ENCODE peak calls at places on chromosomes 2 and 18, in four cellular contexts. M is MM.1S, T is astrocyte of the cerebellum, N is pancreas. U is an unnamed sample.

GRCh38 chr2:195094330-195094729 is 562.7 kb upstream of the SLC39A10 start:
- DNase-seq in M (no peak), T (peak), N (no peak), U (no peak)

GRCh38 chr2:97707428-97708380 is 5.7 kb upstream of the ZAP70 start:
- DNase-seq in M (no peak), T (no peak), N (no peak), U (no peak)

GRCh38 chr18:31679133-31679731 is 5.1 kb downstream of the B4GALT6 start:
- DNase-seq in M (no peak), T (no peak), N (no peak), U (no peak)

GRCh38 chr2:164840930-164841718 is 499 bp downstream of the COBLL1 start:
- DNase-seq in M (peak), T (peak), N (peak), U (peak)

GRCh38 chr2:127226520-127227263 is 6.6 kb upstream of the CYP27C1 start:
- DNase-seq in M (no peak), T (peak), N (peak), U (peak)

GRCh38 chr2:235685024-235685721 is 191.3 kb downstream of the AGAP1 start:
- DNase-seq in M (peak), T (no peak), N (no peak), U (no peak)

GRCh38 chr2:204695506-204695905 is 150.2 kb downstream of the PARD3B start:
- DNase-seq in M (no peak), T (peak), N (no peak), U (no peak)

GRCh38 chr2:37581433-37581832 is 90.0 kb downstream of the CDC42EP3 start:
- DNase-seq in M (no peak), T (no peak), N (no peak), U (no peak)

GRCh38 chr2:15780234-15780633 is 160.1 kb upstream of the MYCN start:
- DNase-seq in M (no peak), T (no peak), N (no peak), U (no peak)

GRCh38 chr2:135052997-135053474 is 944 bp downstream of the RAB3GAP1 start:
- DNase-seq in M (no peak), T (no peak), N (no peak), U (peak)

GRCh38 chr2:158291544-158292175 is 164.9 kb downstream of the CCDC148 start:
- DNase-seq in M (no peak), T (no peak), N (no peak), U (no peak)

GRCh38 chr2:239737144-239737463 is 288.0 kb downstream of the NDUFA10 start:
- DNase-seq in M (no peak), T (no peak), N (no peak), U (no peak)

GRCh38 chr2:231002641-231003040 is 6.7 kb downstream of the SPATA3 start:
- DNase-seq in M (no peak), T (no peak), N (no peak), U (no peak)

GRCh38 chr2:1491751-1492150 is 78.5 kb downstream of the TPO start:
- DNase-seq in M (no peak), T (no peak), N (no peak), U (no peak)

GRCh38 chr2:203612246-203612645 is 77.1 kb upstream of the RAPH1 start:
- DNase-seq in M (no peak), T (no peak), N (no peak), U (no peak)

GRCh38 chr2:5697554-5697953 is 5.4 kb downstream of the SOX11 start:
- DNase-seq in M (peak), T (no peak), N (no peak), U (no peak)

GRCh38 chr18:49055787-49056186 is 105.0 kb upstream of the SMAD7 start:
- DNase-seq in M (no peak), T (no peak), N (no peak), U (peak)

GRCh38 chr2:28188436-28188835 is 204.2 kb upstream of the FOSL2 start:
- DNase-seq in M (no peak), T (no peak), N (no peak), U (no peak)

GRCh38 chr2:65622499-65622898 is 190.1 kb upstream of the SPRED2 start:
- DNase-seq in M (no peak), T (no peak), N (no peak), U (no peak)

GRCh38 chr2:206392118-206392517 is 51.2 kb upstream of the ADAM23 start:
- DNase-seq in M (peak), T (no peak), N (no peak), U (peak)

GRCh38 chr2:236262238-236262637 is 2.0 kb downstream of the ASB18 start:
- DNase-seq in M (no peak), T (no peak), N (no peak), U (no peak)

GRCh38 chr2:149184994-149185393 is 145.4 kb upstream of the LYPD6 start:
- DNase-seq in M (no peak), T (no peak), N (no peak), U (no peak)

GRCh38 chr2:73593676-73594075 is 48.5 kb downstream of the NAT8 start:
- DNase-seq in M (no peak), T (peak), N (no peak), U (no peak)

GRCh38 chr2:160674076-160674630 is 180.5 kb upstream of the RBMS1 start:
- DNase-seq in M (peak), T (no peak), N (no peak), U (no peak)

GRCh38 chr2:97995026-97995733 is 568 bp downstream of the TMEM131 start:
- DNase-seq in M (peak), T (no peak), N (peak), U (peak)

GRCh38 chr2:205505344-205505743 is 177.0 kb upstream of the NRP2 start:
- DNase-seq in M (no peak), T (no peak), N (no peak), U (no peak)

GRCh38 chr18:49817947-49818346 is 4.6 kb upstream of the ACAA2 start:
- DNase-seq in M (no peak), T (no peak), N (no peak), U (no peak)

GRCh38 chr18:31490387-31490786 is 7.6 kb upstream of the DSG2 start:
- DNase-seq in M (no peak), T (no peak), N (no peak), U (peak)

GRCh38 chr2:212905640-212906201 is 245.7 kb downstream of the IKZF2 start:
- DNase-seq in M (no peak), T (peak), N (no peak), U (no peak)

GRCh38 chr2:14313351-14313750 is 319.2 kb upstream of the LRATD1 start:
- DNase-seq in M (no peak), T (no peak), N (no peak), U (no peak)

GRCh38 chr2:61633250-61633649 is 95.1 kb upstream of the XPO1 start:
- DNase-seq in M (no peak), T (no peak), N (no peak), U (no peak)

GRCh38 chr2:8234253-8234652 is 447.6 kb upstream of the ID2 start:
- DNase-seq in M (no peak), T (no peak), N (no peak), U (no peak)

GRCh38 chr2:135164431-135164830 is 112.3 kb downstream of the RAB3GAP1 start:
- DNase-seq in M (no peak), T (peak), N (no peak), U (no peak)

GRCh38 chr2:8482432-8482831 is 199.4 kb upstream of the ID2 start:
- DNase-seq in M (no peak), T (no peak), N (no peak), U (no peak)

GRCh38 chr2:223560704-223561435 is 41.3 kb downstream of the SCG2 start:
- DNase-seq in M (no peak), T (no peak), N (no peak), U (no peak)

GRCh38 chr2:177268901-177269300 is 4.4 kb upstream of the NFE2L2 start:
- DNase-seq in M (no peak), T (no peak), N (no peak), U (no peak)

GRCh38 chr18:33577688-33578370 is at the start of gene ASXL3:
- DNase-seq in M (peak), T (no peak), N (peak), U (no peak)

GRCh38 chr2:236109473-236109872 is 58.7 kb downstream of the GBX2 start:
- DNase-seq in M (no peak), T (no peak), N (no peak), U (no peak)

GRCh38 chr2:71823526-71823925 is 324.1 kb downstream of the CYP26B1 start:
- DNase-seq in M (no peak), T (no peak), N (no peak), U (no peak)
- TF ChIP-seq CTCF in M (no peak), T (no peak), N (no peak), U (no peak)

GRCh38 chr18:21632393-21632792 is 20.3 kb downstream of the SNRPD1 start:
- DNase-seq in M (no peak), T (no peak), N (no peak), U (no peak)
- TF ChIP-seq CTCF in M (no peak), T (no peak), N (no peak), U (no peak)

GRCh38 chr18:24273596-24273995 is 124.0 kb downstream of the OSBPL1A start:
- DNase-seq in M (no peak), T (no peak), N (no peak), U (no peak)

GRCh38 chr18:24268784-24269550 is 128.7 kb downstream of the OSBPL1A start:
- DNase-seq in M (no peak), T (no peak), N (no peak), U (no peak)

GRCh38 chr18:24270937-24271380 is 126.7 kb downstream of the OSBPL1A start:
- DNase-seq in M (no peak), T (peak), N (no peak), U (no peak)

GRCh38 chr18:24270358-24270936 is 127.2 kb downstream of the OSBPL1A start:
- DNase-seq in M (no peak), T (no peak), N (no peak), U (no peak)

DNA sequence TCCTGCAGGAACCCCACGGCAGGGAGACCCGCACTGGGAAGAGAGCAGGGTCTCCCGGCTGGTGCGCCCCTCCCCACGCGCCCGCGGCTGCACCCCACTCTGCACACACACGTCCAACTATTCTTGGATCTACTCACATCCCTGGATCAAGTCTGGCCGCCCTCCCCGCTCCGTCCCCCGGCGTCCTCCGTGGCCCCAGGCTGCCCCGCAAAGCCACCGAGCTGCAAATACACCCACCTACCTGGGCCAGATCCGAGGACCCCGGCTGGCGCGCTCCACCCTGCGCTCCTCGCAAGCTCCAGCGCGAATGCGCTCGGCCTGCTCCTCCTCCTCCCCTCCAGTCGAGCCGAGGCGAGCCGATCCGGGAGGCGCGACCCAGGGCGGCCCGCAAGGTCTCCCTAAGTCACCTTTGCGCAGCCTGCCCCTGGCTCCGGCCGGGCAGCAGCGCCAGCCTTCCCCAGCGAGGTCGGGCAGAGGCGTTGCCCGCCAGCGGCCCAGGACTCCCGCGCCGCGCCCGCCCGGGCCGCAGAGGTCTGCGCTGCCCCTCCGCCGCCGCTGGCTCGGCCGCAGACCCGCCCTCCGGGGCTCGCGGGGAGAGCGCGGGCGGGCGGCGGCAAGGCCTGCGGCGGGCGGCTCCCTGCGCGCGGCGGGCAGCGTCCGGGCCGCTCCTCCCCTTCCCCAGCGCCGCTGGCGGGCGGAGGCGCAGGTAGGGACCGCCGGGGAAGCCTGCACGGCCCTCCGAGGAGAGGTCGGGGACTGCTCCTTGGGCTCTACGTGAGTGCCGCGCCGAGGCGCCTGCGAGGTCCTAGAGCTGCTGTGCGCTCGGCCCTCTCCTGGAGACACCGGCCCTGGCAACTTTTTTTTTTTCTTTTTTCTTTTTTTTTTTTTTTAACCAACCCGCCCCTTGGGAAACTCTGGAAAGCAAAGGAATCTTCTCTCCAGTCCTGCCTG is 126.0 kb downstream of the OSBPL1A start:
- DNase-seq in M (peak), T (peak), N (peak), U (peak)
- TF ChIP-seq CTCF in M (peak), T (peak), N (no peak), U (no peak)

DNA sequence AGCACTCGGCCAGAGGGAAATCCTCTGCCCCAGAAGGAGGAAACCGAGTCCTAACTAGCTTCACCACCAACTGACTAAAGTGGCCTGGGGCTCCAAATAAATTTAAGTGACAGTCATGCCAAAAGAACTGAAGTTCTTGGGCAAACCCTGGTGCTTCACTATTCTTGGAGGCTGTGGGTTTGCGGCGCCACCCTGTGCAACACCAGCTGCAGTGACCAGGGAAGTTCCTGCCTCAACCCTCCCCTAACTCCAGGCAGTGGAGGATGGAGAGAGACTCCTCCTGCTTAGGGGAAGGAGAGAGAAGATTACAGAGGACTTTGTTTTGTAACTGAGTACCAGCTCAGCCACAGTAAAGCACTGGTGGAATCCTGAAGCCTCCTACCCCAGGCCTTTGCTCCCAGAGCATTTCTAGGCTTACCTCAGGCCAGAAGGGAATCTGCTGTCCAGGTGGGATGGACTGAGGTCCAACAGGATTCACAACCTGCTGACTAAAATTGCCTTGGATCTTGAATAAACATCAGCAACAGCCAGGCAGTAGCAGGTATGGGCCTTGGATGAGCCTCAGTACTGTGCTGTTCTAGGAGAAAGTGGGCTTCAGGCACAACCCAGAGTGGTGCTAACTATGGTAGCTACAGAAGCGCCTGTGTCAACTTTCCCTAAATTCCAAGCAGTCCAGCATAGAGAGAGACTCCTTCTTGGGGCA is 29.4 kb upstream of the BMP10 start:
- DNase-seq in M (no peak), T (no peak), N (no peak), U (no peak)
- TF ChIP-seq CTCF in M (peak), T (no peak), N (no peak), U (no peak)

GRCh38 chr2:9778012-9778411 is 65.3 kb upstream of the TAF1B start:
- DNase-seq in M (no peak), T (no peak), N (no peak), U (no peak)
- TF ChIP-seq CTCF in M (peak), T (peak), N (no peak), U (no peak)

DNA sequence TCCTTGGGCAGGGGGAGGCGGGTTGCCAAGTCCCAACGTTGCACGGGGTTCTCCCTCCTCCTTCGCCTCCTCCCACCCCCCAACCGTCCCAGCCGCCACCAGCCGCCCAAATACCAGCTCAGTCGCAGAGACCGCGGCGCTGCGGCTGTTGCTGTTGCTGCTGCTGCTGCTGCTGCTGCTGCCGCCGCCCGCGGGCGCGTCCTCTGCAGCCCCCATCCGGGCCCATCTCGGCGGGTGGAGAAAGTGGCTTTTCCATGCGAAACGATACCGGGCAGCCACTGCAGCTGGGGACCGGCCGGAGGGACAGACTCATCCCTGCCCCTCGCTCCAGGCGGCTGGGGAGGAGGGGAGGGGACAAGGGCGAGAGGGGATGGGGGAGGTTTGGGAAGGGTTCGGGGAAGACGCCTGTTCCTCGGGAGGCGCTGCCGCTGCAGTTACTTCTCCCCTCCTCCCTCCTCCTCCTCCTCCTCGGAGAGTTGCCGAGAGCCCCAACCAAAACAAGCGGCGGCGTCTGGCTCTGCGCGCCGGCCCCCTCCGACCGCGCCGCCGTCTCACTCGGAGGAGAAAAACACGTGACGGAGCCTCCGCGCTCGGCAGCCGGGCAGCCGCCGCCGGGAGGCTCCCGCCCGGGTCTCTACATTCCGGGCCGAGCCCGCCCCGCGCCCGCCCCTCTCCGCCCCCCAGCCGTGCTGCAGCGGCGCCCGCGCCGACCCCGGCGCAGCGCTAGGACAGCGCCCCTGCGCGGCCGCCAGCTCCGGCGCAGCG is at the start of gene IRS1:
- DNase-seq in M (peak), T (peak), N (peak), U (peak)
- TF ChIP-seq CTCF in M (no peak), T (no peak), N (no peak), U (no peak)

GRCh38 chr2:216109962-216110614 is 940 bp downstream of the XRCC5 start:
- DNase-seq in M (peak), T (peak), N (no peak), U (no peak)
- TF ChIP-seq CTCF in M (peak), T (peak), N (peak), U (peak)

DNA sequence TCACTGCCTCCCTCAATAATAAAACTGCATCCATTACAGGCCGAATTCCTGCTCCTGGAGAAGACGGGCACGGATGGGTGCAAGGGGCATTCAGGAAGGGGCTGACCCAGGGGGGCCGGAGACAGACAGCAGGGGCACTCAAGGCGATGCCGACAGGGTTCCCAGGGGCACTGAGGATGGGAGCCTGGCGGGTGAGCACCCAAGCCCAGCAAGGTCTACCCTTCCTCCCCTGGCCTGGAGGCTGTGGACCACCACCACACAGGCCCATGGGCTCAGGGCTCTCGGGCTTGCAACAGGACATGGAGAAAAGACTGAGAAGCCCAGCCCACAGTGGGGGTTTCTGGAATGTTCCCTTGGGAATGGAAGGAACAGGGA is 104.7 kb upstream of the ODC1 start:
- DNase-seq in M (no peak), T (no peak), N (no peak), U (no peak)
- TF ChIP-seq CTCF in M (no peak), T (no peak), N (no peak), U (no peak)

GRCh38 chr2:120669121-120669952 is 66.3 kb upstream of the GLI2 start:
- DNase-seq in M (no peak), T (no peak), N (no peak), U (peak)
- TF ChIP-seq CTCF in M (peak), T (peak), N (no peak), U (no peak)

GRCh38 chr2:241218131-241219029 is 29.9 kb downstream of the ANO7 start:
- DNase-seq in M (peak), T (no peak), N (peak), U (peak)
- TF ChIP-seq CTCF in M (peak), T (no peak), N (no peak), U (no peak)

U was measured in activated CD8-positive, alpha-beta T cell treated with anti-CD3 and anti-CD28 coated beads for 36 hours.